ENCODE peak calls at places on chromosomes 3 and 15, in five cellular contexts. X is mesothelial cell of epicardium, B is spleen, O is GM10248, C is Panc1. H is an unnamed sample.
A peak's percentile ranks its signal among the peaks of the same experiment; 100 is the strongest.

GRCh38 chr15:86647810-86648440 is 568.3 kb downstream of the AGBL1 start:
- DNase-seq in C (no peak), X (no peak), O (no peak), B (no peak), H (no peak)

GRCh38 chr15:71149645-71150557 is 34.6 kb downstream of the THSD4 start:
- DNase-seq in B (no peak), C (no peak), O (no peak), X (no peak), H (no peak)

GRCh38 chr15:57323806-57324589 is 52.3 kb upstream of the CGNL1 start:
- DNase-seq in B (no peak), O (peak; percentile 49), C (no peak), X (no peak), H (no peak)

GRCh38 chr3:193902557-193903256 is 233.2 kb upstream of the HES1 start:
- DNase-seq in X (no peak), O (no peak), C (no peak), B (no peak), H (no peak)

GRCh38 chr3:116034797-116035196 is 410.5 kb downstream of the LSAMP start:
- DNase-seq in O (no peak), B (no peak), C (no peak), X (no peak), H (no peak)

GRCh38 chr3:101043687-101044078 is 50.5 kb upstream of the ABI3BP start:
- DNase-seq in X (no peak), B (no peak), C (no peak), O (no peak), H (no peak)

GRCh38 chr3:3648961-3649360 is 150.3 kb upstream of the LRRN1 start:
- DNase-seq in C (no peak), O (no peak), X (no peak), B (no peak), H (no peak)

GRCh38 chr3:30934208-30934550 is 39.7 kb upstream of the GADL1 start:
- DNase-seq in X (no peak), O (no peak), C (peak; percentile 17), B (no peak), H (peak; percentile 15)

GRCh38 chr3:119524931-119525662 is 26.8 kb downstream of the TIMMDC1 start:
- DNase-seq in C (no peak), X (no peak), O (no peak), B (no peak), H (no peak)

GRCh38 chr3:179108091-179108490 is 36.5 kb upstream of the ZMAT3 start:
- DNase-seq in B (no peak), X (no peak), O (no peak), C (no peak), H (no peak)

GRCh38 chr15:67026171-67026967 is 39.0 kb upstream of the SMAD3 start:
- DNase-seq in O (no peak), X (no peak), C (no peak), B (no peak), H (no peak)

GRCh38 chr3:70916375-70917055 is 604.1 kb upstream of the MDFIC2 start:
- DNase-seq in B (no peak), X (peak; percentile 34), O (no peak), C (no peak), H (no peak)

GRCh38 chr3:101383656-101384055 is 63.3 kb upstream of the IMPG2 start:
- DNase-seq in X (no peak), O (no peak), B (no peak), C (no peak), H (no peak)

GRCh38 chr3:18751514-18751913 is 326.4 kb upstream of the SATB1 start:
- DNase-seq in O (no peak), B (no peak), C (no peak), X (no peak), H (no peak)

GRCh38 chr15:45199136-45199810 is 11.5 kb upstream of the SHF start:
- DNase-seq in O (no peak), C (peak; percentile 42), X (no peak), B (no peak), H (no peak)

GRCh38 chr3:45362161-45362560 is 26.2 kb upstream of the LARS2 start:
- DNase-seq in O (no peak), B (no peak), X (no peak), C (no peak), H (no peak)

GRCh38 chr3:41118461-41119385 is 80.6 kb upstream of the CTNNB1 start:
- DNase-seq in O (no peak), C (no peak), X (no peak), B (no peak), H (no peak)

GRCh38 chr15:88255109-88255495 is 1.4 kb downstream of the NTRK3 start:
- DNase-seq in B (no peak), X (no peak), C (no peak), O (no peak), H (no peak)
- TF ChIP-seq CTCF in B (no peak), X (no peak), C (no peak), O (no peak), H (no peak)

DNA sequence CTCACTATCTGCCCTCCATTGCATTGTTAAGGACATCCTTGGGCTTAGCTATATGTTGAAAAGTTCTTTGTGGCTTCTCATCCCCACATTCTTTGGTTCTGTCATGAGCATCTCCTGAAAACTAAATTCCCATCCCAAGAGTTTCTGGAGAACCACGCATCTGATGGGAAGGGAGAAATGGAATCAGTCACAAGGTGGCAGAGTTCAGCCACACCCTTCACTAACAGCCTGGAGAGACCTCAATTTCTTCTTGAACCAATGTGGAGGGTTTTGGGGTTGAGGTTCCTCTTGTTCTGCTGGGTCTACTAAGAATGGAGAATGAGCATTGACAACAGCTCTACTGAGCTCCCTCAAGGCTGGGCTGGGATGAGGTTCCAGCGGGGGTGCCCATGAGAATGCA is 15.6 kb upstream of the MAGEL2 start:
- DNase-seq in C (no peak), O (no peak), B (no peak), X (no peak), H (no peak)
- TF ChIP-seq CTCF in C (no peak), O (no peak), B (no peak), X (no peak), H (no peak)

GRCh38 chr3:27253831-27254230 is 115.4 kb downstream of the NEK10 start:
- DNase-seq in C (no peak), O (peak; percentile 15), X (peak; percentile 18), B (no peak), H (peak; percentile 10)
- TF ChIP-seq CTCF in C (peak; percentile 71), O (peak; percentile 40), X (no peak), B (no peak), H (peak; percentile 59)

GRCh38 chr15:78930577-78931388 is 14.1 kb downstream of the CTSH start:
- DNase-seq in C (peak; percentile 85), X (no peak), B (peak; percentile 61), O (no peak), H (peak; percentile 59)

GRCh38 chr15:78932216-78932808 is 12.5 kb downstream of the CTSH start:
- DNase-seq in O (no peak), B (peak; percentile 63), C (no peak), X (no peak), H (no peak)

GRCh38 chr15:78934063-78935023 is 10.5 kb downstream of the CTSH start:
- DNase-seq in O (no peak), B (peak; percentile 75), C (no peak), X (no peak), H (no peak)

GRCh38 chr15:78931439-78931981 is 13.3 kb downstream of the CTSH start:
- DNase-seq in O (no peak), B (peak; percentile 67), X (no peak), C (no peak), H (no peak)

GRCh38 chr15:78933187-78934062 is 11.4 kb downstream of the CTSH start:
- DNase-seq in X (no peak), B (peak; percentile 62), C (no peak), O (no peak), H (no peak)
- TF ChIP-seq CTCF in X (no peak), B (no peak), C (no peak), O (no peak), H (no peak)

DNA sequence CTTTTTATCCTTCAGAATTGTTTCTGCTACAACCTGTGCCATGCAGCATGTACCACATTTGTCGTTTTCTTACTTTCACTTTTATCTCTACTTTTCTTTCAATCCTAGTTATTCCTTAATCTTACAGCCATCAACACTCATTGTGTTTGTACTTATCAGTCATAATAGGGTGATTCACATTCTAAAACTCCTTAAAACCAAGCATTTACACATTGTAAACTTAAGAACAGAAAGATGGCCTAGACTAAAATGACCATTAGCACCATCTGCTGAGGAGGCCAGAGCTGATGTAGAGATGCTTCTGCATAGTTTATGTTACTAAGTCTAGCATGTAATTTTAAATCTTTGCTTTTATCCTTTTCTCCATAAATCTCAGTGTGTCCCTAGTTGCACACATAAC is 25.5 kb downstream of the EIF2AK4 start:
- DNase-seq in O (no peak), B (no peak), C (no peak), X (no peak), H (no peak)
- TF ChIP-seq CTCF in O (no peak), B (no peak), C (no peak), X (no peak), H (no peak)

GRCh38 chr3:112561085-112561692 is 573 bp downstream of the ATG3 start:
- DNase-seq in X (peak; percentile 51), O (peak; percentile 74), B (no peak), C (peak; percentile 51), H (peak; percentile 40)

GRCh38 chr3:112560330-112560729 is 1.4 kb downstream of the ATG3 start:
- DNase-seq in B (no peak), O (no peak), X (no peak), C (no peak), H (no peak)

GRCh38 chr3:112557980-112558379 is 3.8 kb downstream of the ATG3 start:
- DNase-seq in C (no peak), B (no peak), O (no peak), X (no peak), H (no peak)

DNA sequence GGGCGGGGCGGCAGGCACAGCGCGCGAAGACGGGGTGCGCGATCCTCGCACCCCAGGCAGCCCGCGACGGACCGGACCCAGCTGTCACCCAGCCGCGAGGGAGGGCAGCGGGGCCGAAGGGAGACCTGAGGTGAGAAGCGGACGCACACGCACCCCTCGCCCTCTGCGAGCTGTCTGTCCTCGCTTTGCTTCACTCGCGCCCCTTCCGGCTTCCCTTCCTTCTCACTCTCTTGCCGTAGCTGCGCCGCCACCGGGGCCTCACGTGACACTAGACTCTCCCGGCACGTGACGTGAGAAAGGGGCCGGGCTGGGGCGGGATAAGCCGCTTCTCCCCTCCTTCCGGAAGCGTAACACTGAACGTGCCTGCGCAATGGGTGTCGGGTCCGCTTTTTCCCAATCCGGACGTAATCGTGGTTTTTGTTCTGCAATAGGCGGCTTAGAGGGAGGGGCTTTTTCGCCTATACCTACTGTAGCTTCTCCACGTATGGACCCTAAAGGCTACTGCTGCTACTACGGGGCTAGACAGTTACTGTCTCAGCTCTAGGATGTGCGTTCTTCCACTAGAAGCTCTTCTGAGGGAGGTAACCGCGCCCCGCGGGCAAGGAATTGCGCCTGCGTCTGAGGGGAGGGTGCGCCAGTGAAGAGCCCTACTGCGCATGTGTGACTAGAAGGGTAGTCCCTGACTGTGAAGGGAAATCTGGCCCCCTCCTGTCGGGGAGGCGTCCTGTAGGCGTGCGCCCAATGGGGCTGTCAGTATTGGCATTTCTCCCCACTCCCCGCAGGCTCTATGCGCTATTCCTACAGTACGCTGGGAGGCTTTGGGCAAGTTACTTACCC is at the start of the genes ATG3 and SLC35A5:
- DNase-seq in B (peak; percentile 99), C (peak; percentile 98), O (peak; percentile 94), X (peak; percentile 97), H (peak; percentile 97)
- TF ChIP-seq CTCF in B (peak; percentile 49), C (no peak), O (no peak), X (no peak), H (no peak)

GRCh38 chr3:62554264-62554799 is 181.0 kb upstream of the FEZF2 start:
- DNase-seq in B (no peak), X (no peak), O (no peak), C (no peak), H (no peak)
- TF ChIP-seq CTCF in B (no peak), X (no peak), O (no peak), C (peak; percentile 26), H (peak; percentile 27)